ENCODE peak calls at places on chromosomes 5 and 9, in five cellular contexts. H is fibroblast of lung, W is activated T-cell treated with anti-CD3 and anti-CD28 coated beads for 1 hour, G is AG08396, R is mucosa of descending colon. J is an unnamed sample.

GRCh38 chr5:139859013-139859412 is 63.4 kb downstream of the PSD2 start:
- DNase-seq in R (no peak), H (no peak), W (no peak), G (no peak), J (no peak)

GRCh38 chr9:109862452-109862851 is 82.5 kb downstream of the PALM2AKAP2 start:
- DNase-seq in R (no peak), H (no peak), W (no peak), G (no peak), J (no peak)

GRCh38 chr9:6889868-6890267 is 132.1 kb downstream of the KDM4C start:
- DNase-seq in G (no peak), R (no peak), H (no peak), W (no peak), J (no peak)

GRCh38 chr5:89351975-89352374 is 469.0 kb upstream of the MEF2C start:
- DNase-seq in R (no peak), H (peak; percentile 36), G (no peak), W (no peak), J (no peak)

GRCh38 chr5:14781106-14781505 is 90.5 kb downstream of the ANKH start:
- DNase-seq in W (no peak), R (no peak), H (peak; percentile 72), G (no peak), J (no peak)

GRCh38 chr5:172175263-172175719 is 12.7 kb downstream of the STK10 start:
- DNase-seq in H (no peak), R (peak; percentile 66), W (peak; percentile 80), G (no peak), J (peak; percentile 17)

GRCh38 chr9:120306088-120306487 is 273.9 kb downstream of the CDK5RAP2 start:
- DNase-seq in G (no peak), R (no peak), W (no peak), H (no peak), J (no peak)

GRCh38 chr9:129394011-129394919 is 216.2 kb upstream of the IER5L start:
- DNase-seq in W (no peak), H (no peak), R (no peak), G (no peak), J (no peak)

GRCh38 chr5:76838481-76839261 is 11.1 kb upstream of the S100Z start:
- DNase-seq in H (peak; percentile 89), R (peak; percentile 56), W (no peak), G (peak; percentile 42), J (no peak)

GRCh38 chr5:96572864-96573512 is 89.2 kb upstream of the CAST start:
- DNase-seq in G (peak; percentile 72), R (no peak), H (peak; percentile 99), W (no peak), J (no peak)

GRCh38 chr9:31608413-31608812 is 776.0 kb upstream of the ACO1 start:
- DNase-seq in R (no peak), W (no peak), H (peak; percentile 59), G (no peak), J (no peak)

GRCh38 chr5:81241001-81241400 is 7.9 kb downstream of the CKMT2 start:
- DNase-seq in W (no peak), R (no peak), G (no peak), H (no peak), J (no peak)

GRCh38 chr5:148186248-148187003 is 16.4 kb upstream of the SPINK6 start:
- DNase-seq in H (peak; percentile 83), R (no peak), W (no peak), G (peak; percentile 2), J (no peak)

GRCh38 chr5:147177125-147177840 is 57.5 kb upstream of the STK32A start:
- DNase-seq in H (peak; percentile 88), W (no peak), R (no peak), G (peak; percentile 29), J (no peak)

GRCh38 chr9:122122903-122123632 is 30.0 kb upstream of the TTLL11 start:
- DNase-seq in G (peak; percentile 88), R (peak; percentile 85), H (peak; percentile 39), W (peak; percentile 66), J (no peak)

GRCh38 chr9:87350915-87351314 is 146.8 kb upstream of the DAPK1 start:
- DNase-seq in W (no peak), R (no peak), H (peak; percentile 77), G (no peak), J (no peak)

GRCh38 chr9:129497064-129497836 is 123.7 kb downstream of the C9orf50 start:
- DNase-seq in G (no peak), W (no peak), R (peak; percentile 31), H (peak; percentile 43), J (no peak)

GRCh38 chr5:159899067-159900049 is 16.9 kb upstream of the ADRA1B start:
- DNase-seq in G (no peak), W (no peak), R (no peak), H (peak; percentile 78), J (no peak)

GRCh38 chr9:109992293-109992692 is 212.3 kb downstream of the PALM2AKAP2 start:
- DNase-seq in H (no peak), W (no peak), G (no peak), R (no peak), J (no peak)

GRCh38 chr9:119667163-119667562 is 297.9 kb upstream of the BRINP1 start:
- DNase-seq in H (no peak), W (no peak), G (no peak), R (no peak), J (no peak)

GRCh38 chr9:108813951-108814601 is 41.7 kb downstream of the ACTL7B start:
- DNase-seq in W (no peak), H (peak; percentile 37), R (no peak), G (peak; percentile 28), J (no peak)

GRCh38 chr9:88322906-88323566 is 65.2 kb upstream of the SPIN1 start:
- DNase-seq in W (peak; percentile 20), G (no peak), H (peak; percentile 81), R (peak; percentile 37), J (no peak)

GRCh38 chr5:58088941-58089340 is 370.9 kb downstream of the PLK2 start:
- DNase-seq in G (no peak), W (no peak), R (no peak), H (peak; percentile 17), J (no peak)

GRCh38 chr5:75167345-75167744 is 69.3 kb downstream of the ANKRD31 start:
- DNase-seq in H (no peak), W (no peak), R (no peak), G (peak; percentile 7), J (no peak)

GRCh38 chr9:115250646-115251045 is 132.7 kb upstream of the TNC start:
- DNase-seq in R (no peak), H (peak; percentile 97), W (no peak), G (peak; percentile 77), J (no peak)

GRCh38 chr9:4225291-4226119 is 74.4 kb downstream of the GLIS3 start:
- DNase-seq in W (no peak), H (peak; percentile 99), G (peak; percentile 43), R (no peak), J (no peak)

GRCh38 chr9:125829743-125830142 is 82.6 kb downstream of the PBX3 start:
- DNase-seq in W (peak; percentile 30), H (peak; percentile 19), G (peak; percentile 11), R (peak; percentile 29), J (no peak)

GRCh38 chr9:114507726-114508125 is 2.5 kb upstream of the WHRN start:
- DNase-seq in R (peak; percentile 18), W (no peak), H (no peak), G (no peak), J (no peak)

GRCh38 chr9:133821606-133822438 is 83.7 kb upstream of the SARDH start:
- DNase-seq in H (peak; percentile 85), W (no peak), G (no peak), R (no peak), J (no peak)

GRCh38 chr5:40801771-40802562 is 3.8 kb upstream of the PRKAA1 start:
- DNase-seq in G (no peak), H (no peak), W (no peak), R (no peak), J (no peak)

GRCh38 chr5:59356813-59357381 is 536.6 kb downstream of the PDE4D start:
- DNase-seq in H (no peak), W (no peak), G (no peak), R (no peak), J (no peak)

GRCh38 chr9:137147793-137148160 is 8.8 kb downstream of the GRIN1 start:
- DNase-seq in H (no peak), R (no peak), W (no peak), G (no peak), J (no peak)

GRCh38 chr9:76023715-76024195 is 133.3 kb downstream of the PCSK5 start:
- DNase-seq in H (peak; percentile 89), G (no peak), W (no peak), R (no peak), J (no peak)

GRCh38 chr9:18543406-18543965 is 69.5 kb downstream of the ADAMTSL1 start:
- DNase-seq in R (no peak), G (peak; percentile 20), H (peak; percentile 94), W (no peak), J (no peak)

GRCh38 chr9:38012767-38013450 is 56.1 kb downstream of the SHB start:
- DNase-seq in H (no peak), G (no peak), R (no peak), W (no peak), J (no peak)

GRCh38 chr5:1772634-1773033 is 27.0 kb downstream of the MRPL36 start:
- DNase-seq in H (peak; percentile 51), R (no peak), W (no peak), G (peak; percentile 84), J (no peak)

GRCh38 chr5:111224561-111224989 is 391 bp downstream of the CAMK4 start:
- DNase-seq in H (no peak), W (no peak), G (no peak), R (no peak), J (no peak)

J was measured in substantia nigra.